ENCODE peak calls at places on chromosomes 11 and 22, in eight cellular contexts. One of them, this sample, is unnamed.

GRCh38 chr11:95698939-95699562 is 90.5 kb downstream of the FAM76B start:
- DNase-seq in neural crest cell: no peak
- DNase-seq in NCI-H1436: no peak
- DNase-seq in frontal cortex: no peak
- DNase-seq in choroid plexus epithelial cell: peak
- DNase-seq in NCI-H1105: no peak
- DNase-seq in adrenal gland: no peak
- DNase-seq in hepatocyte: peak
- DNase-seq in this sample: no peak

GRCh38 chr22:24433868-24434471 is 6.6 kb downstream of the ADORA2A start:
- DNase-seq in neural crest cell: no peak
- DNase-seq in NCI-H1436: no peak
- DNase-seq in frontal cortex: no peak
- DNase-seq in choroid plexus epithelial cell: no peak
- DNase-seq in NCI-H1105: no peak
- DNase-seq in adrenal gland: peak
- DNase-seq in hepatocyte: no peak
- DNase-seq in this sample: peak

GRCh38 chr11:69297926-69298777 is 4.2 kb downstream of the MYEOV start:
- DNase-seq in neural crest cell: no peak
- DNase-seq in NCI-H1436: no peak
- DNase-seq in frontal cortex: no peak
- DNase-seq in choroid plexus epithelial cell: peak
- DNase-seq in NCI-H1105: no peak
- DNase-seq in adrenal gland: peak
- DNase-seq in hepatocyte: peak
- DNase-seq in this sample: peak

GRCh38 chr22:36026741-36027140 is 1.9 kb downstream of the RBFOX2 start:
- DNase-seq in neural crest cell: no peak
- DNase-seq in NCI-H1436: no peak
- DNase-seq in frontal cortex: peak
- DNase-seq in choroid plexus epithelial cell: peak
- DNase-seq in NCI-H1105: no peak
- DNase-seq in adrenal gland: no peak
- DNase-seq in hepatocyte: peak
- DNase-seq in this sample: no peak

GRCh38 chr11:90235536-90235935 is 12.7 kb upstream of the CHORDC1 start:
- DNase-seq in neural crest cell: no peak
- DNase-seq in NCI-H1436: no peak
- DNase-seq in frontal cortex: no peak
- DNase-seq in choroid plexus epithelial cell: no peak
- DNase-seq in NCI-H1105: no peak
- DNase-seq in adrenal gland: no peak
- DNase-seq in hepatocyte: no peak
- DNase-seq in this sample: no peak

GRCh38 chr11:12499071-12499470 is 121.7 kb downstream of the PARVA start:
- DNase-seq in neural crest cell: no peak
- DNase-seq in NCI-H1436: no peak
- DNase-seq in frontal cortex: no peak
- DNase-seq in choroid plexus epithelial cell: no peak
- DNase-seq in NCI-H1105: no peak
- DNase-seq in adrenal gland: no peak
- DNase-seq in hepatocyte: no peak
- DNase-seq in this sample: no peak

GRCh38 chr22:48042621-48043395 is 1280.4 kb downstream of the TBC1D22A start:
- DNase-seq in neural crest cell: no peak
- DNase-seq in NCI-H1436: no peak
- DNase-seq in frontal cortex: no peak
- DNase-seq in choroid plexus epithelial cell: no peak
- DNase-seq in NCI-H1105: no peak
- DNase-seq in adrenal gland: no peak
- DNase-seq in hepatocyte: no peak
- DNase-seq in this sample: no peak

GRCh38 chr11:107182983-107183382 is 164.7 kb upstream of the GUCY1A2 start:
- DNase-seq in neural crest cell: no peak
- DNase-seq in NCI-H1436: no peak
- DNase-seq in frontal cortex: no peak
- DNase-seq in choroid plexus epithelial cell: no peak
- DNase-seq in NCI-H1105: no peak
- DNase-seq in adrenal gland: no peak
- DNase-seq in hepatocyte: no peak
- DNase-seq in this sample: no peak

GRCh38 chr22:48299801-48300200 is 1527.9 kb downstream of the BRD1 start:
- DNase-seq in neural crest cell: no peak
- DNase-seq in NCI-H1436: no peak
- DNase-seq in frontal cortex: no peak
- DNase-seq in choroid plexus epithelial cell: no peak
- DNase-seq in NCI-H1105: no peak
- DNase-seq in adrenal gland: no peak
- DNase-seq in hepatocyte: no peak
- DNase-seq in this sample: no peak

GRCh38 chr22:25518000-25518663 is 46.3 kb upstream of the GRK3 start:
- DNase-seq in neural crest cell: no peak
- DNase-seq in NCI-H1436: no peak
- DNase-seq in frontal cortex: no peak
- DNase-seq in choroid plexus epithelial cell: no peak
- DNase-seq in NCI-H1105: no peak
- DNase-seq in adrenal gland: no peak
- DNase-seq in hepatocyte: no peak
- DNase-seq in this sample: no peak

GRCh38 chr11:33643167-33643817 is 57.3 kb downstream of the C11orf91 start:
- DNase-seq in neural crest cell: no peak
- DNase-seq in NCI-H1436: no peak
- DNase-seq in frontal cortex: no peak
- DNase-seq in choroid plexus epithelial cell: no peak
- DNase-seq in NCI-H1105: no peak
- DNase-seq in adrenal gland: no peak
- DNase-seq in hepatocyte: no peak
- DNase-seq in this sample: no peak

GRCh38 chr11:64908766-64909165 is 8.2 kb downstream of the ATG2A start:
- DNase-seq in neural crest cell: no peak
- DNase-seq in NCI-H1436: no peak
- DNase-seq in frontal cortex: no peak
- DNase-seq in choroid plexus epithelial cell: no peak
- DNase-seq in NCI-H1105: no peak
- DNase-seq in adrenal gland: no peak
- DNase-seq in hepatocyte: no peak
- DNase-seq in this sample: no peak

GRCh38 chr22:49749885-49750510 is 77.7 kb downstream of the BRD1 start:
- DNase-seq in neural crest cell: no peak
- DNase-seq in NCI-H1436: no peak
- DNase-seq in frontal cortex: no peak
- DNase-seq in choroid plexus epithelial cell: no peak
- DNase-seq in NCI-H1105: no peak
- DNase-seq in adrenal gland: no peak
- DNase-seq in hepatocyte: no peak
- DNase-seq in this sample: peak

GRCh38 chr11:75562836-75563484 is 907 bp downstream of the SERPINH1 start:
- DNase-seq in neural crest cell: peak
- DNase-seq in NCI-H1436: no peak
- DNase-seq in frontal cortex: no peak
- DNase-seq in choroid plexus epithelial cell: peak
- DNase-seq in NCI-H1105: no peak
- DNase-seq in adrenal gland: peak
- DNase-seq in hepatocyte: peak
- DNase-seq in this sample: no peak

GRCh38 chr11:17544181-17544622 is at the start of gene USH1C:
- DNase-seq in neural crest cell: peak
- DNase-seq in NCI-H1436: no peak
- DNase-seq in frontal cortex: no peak
- DNase-seq in choroid plexus epithelial cell: no peak
- DNase-seq in NCI-H1105: no peak
- DNase-seq in adrenal gland: no peak
- DNase-seq in hepatocyte: peak
- DNase-seq in this sample: no peak

GRCh38 chr11:116078101-116078561 is 573.9 kb upstream of the CADM1 start:
- DNase-seq in neural crest cell: peak
- DNase-seq in NCI-H1436: no peak
- DNase-seq in frontal cortex: no peak
- DNase-seq in choroid plexus epithelial cell: no peak
- DNase-seq in NCI-H1105: no peak
- DNase-seq in adrenal gland: no peak
- DNase-seq in hepatocyte: peak
- DNase-seq in this sample: no peak

GRCh38 chr11:124758355-124759267 is 3.5 kb downstream of the ESAM start:
- DNase-seq in neural crest cell: peak
- DNase-seq in NCI-H1436: peak
- DNase-seq in frontal cortex: peak
- DNase-seq in choroid plexus epithelial cell: peak
- DNase-seq in NCI-H1105: peak
- DNase-seq in adrenal gland: peak
- DNase-seq in hepatocyte: peak
- DNase-seq in this sample: peak

GRCh38 chr11:88508808-88509581 is 171.5 kb upstream of the CTSC start:
- DNase-seq in neural crest cell: peak
- DNase-seq in NCI-H1436: no peak
- DNase-seq in frontal cortex: no peak
- DNase-seq in choroid plexus epithelial cell: peak
- DNase-seq in NCI-H1105: peak
- DNase-seq in adrenal gland: peak
- DNase-seq in hepatocyte: peak
- DNase-seq in this sample: no peak

GRCh38 chr22:39308614-39309363 is 10.6 kb downstream of the RPL3 start:
- DNase-seq in neural crest cell: no peak
- DNase-seq in NCI-H1436: no peak
- DNase-seq in frontal cortex: no peak
- DNase-seq in choroid plexus epithelial cell: peak
- DNase-seq in NCI-H1105: no peak
- DNase-seq in adrenal gland: peak
- DNase-seq in hepatocyte: peak
- DNase-seq in this sample: no peak

GRCh38 chr11:118401151-118401879 is at the start of gene ATP5MG:
- DNase-seq in neural crest cell: peak
- DNase-seq in NCI-H1436: peak
- DNase-seq in frontal cortex: peak
- DNase-seq in choroid plexus epithelial cell: peak
- DNase-seq in NCI-H1105: peak
- DNase-seq in adrenal gland: peak
- DNase-seq in hepatocyte: peak
- DNase-seq in this sample: peak

GRCh38 chr11:68044898-68045351 is 6.1 kb downstream of the TCIRG1 start:
- DNase-seq in neural crest cell: no peak
- DNase-seq in NCI-H1436: no peak
- DNase-seq in frontal cortex: no peak
- DNase-seq in choroid plexus epithelial cell: no peak
- DNase-seq in NCI-H1105: no peak
- DNase-seq in adrenal gland: no peak
- DNase-seq in hepatocyte: no peak
- DNase-seq in this sample: no peak

GRCh38 chr11:65487467-65488272 is 11.2 kb upstream of the MALAT1 start:
- DNase-seq in neural crest cell: peak
- DNase-seq in NCI-H1436: peak
- DNase-seq in frontal cortex: peak
- DNase-seq in choroid plexus epithelial cell: peak
- DNase-seq in NCI-H1105: peak
- DNase-seq in adrenal gland: peak
- DNase-seq in hepatocyte: peak
- DNase-seq in this sample: no peak

GRCh38 chr11:103338621-103339484 is 229.6 kb downstream of the DYNC2H1 start:
- DNase-seq in neural crest cell: no peak
- DNase-seq in NCI-H1436: no peak
- DNase-seq in frontal cortex: no peak
- DNase-seq in choroid plexus epithelial cell: peak
- DNase-seq in NCI-H1105: no peak
- DNase-seq in adrenal gland: no peak
- DNase-seq in hepatocyte: peak
- DNase-seq in this sample: no peak

GRCh38 chr11:534592-535518 is 521 bp downstream of the HRAS start:
- DNase-seq in neural crest cell: no peak
- DNase-seq in NCI-H1436: peak
- DNase-seq in frontal cortex: no peak
- DNase-seq in choroid plexus epithelial cell: no peak
- DNase-seq in NCI-H1105: peak
- DNase-seq in adrenal gland: peak
- DNase-seq in hepatocyte: peak
- DNase-seq in this sample: no peak

GRCh38 chr22:23591203-23591791 is 11.2 kb upstream of the IGLL1 start:
- DNase-seq in neural crest cell: peak
- DNase-seq in NCI-H1436: peak
- DNase-seq in frontal cortex: peak
- DNase-seq in choroid plexus epithelial cell: peak
- DNase-seq in NCI-H1105: no peak
- DNase-seq in adrenal gland: peak
- DNase-seq in hepatocyte: peak
- DNase-seq in this sample: peak

GRCh38 chr11:86990520-86990919 is 35.3 kb upstream of the FZD4 start:
- DNase-seq in neural crest cell: no peak
- DNase-seq in NCI-H1436: no peak
- DNase-seq in frontal cortex: no peak
- DNase-seq in choroid plexus epithelial cell: peak
- DNase-seq in NCI-H1105: no peak
- DNase-seq in adrenal gland: no peak
- DNase-seq in hepatocyte: peak
- DNase-seq in this sample: no peak

GRCh38 chr11:78397398-78397797 is 20.2 kb downstream of the GAB2 start:
- DNase-seq in neural crest cell: no peak
- DNase-seq in NCI-H1436: no peak
- DNase-seq in frontal cortex: no peak
- DNase-seq in choroid plexus epithelial cell: no peak
- DNase-seq in NCI-H1105: no peak
- DNase-seq in adrenal gland: no peak
- DNase-seq in hepatocyte: no peak
- DNase-seq in this sample: no peak

GRCh38 chr11:64802370-64803162 is 448 bp downstream of the MAP4K2 start:
- DNase-seq in neural crest cell: no peak
- DNase-seq in NCI-H1436: no peak
- DNase-seq in frontal cortex: no peak
- DNase-seq in choroid plexus epithelial cell: no peak
- DNase-seq in NCI-H1105: no peak
- DNase-seq in adrenal gland: no peak
- DNase-seq in hepatocyte: no peak
- DNase-seq in this sample: peak

GRCh38 chr11:126231725-126232459 is 20.3 kb downstream of the FAM118B start:
- DNase-seq in neural crest cell: no peak
- DNase-seq in NCI-H1436: no peak
- DNase-seq in frontal cortex: no peak
- DNase-seq in choroid plexus epithelial cell: peak
- DNase-seq in NCI-H1105: peak
- DNase-seq in adrenal gland: no peak
- DNase-seq in hepatocyte: peak
- DNase-seq in this sample: no peak

GRCh38 chr11:16960250-16960649 is 54.0 kb downstream of the PLEKHA7 start:
- DNase-seq in neural crest cell: no peak
- DNase-seq in NCI-H1436: no peak
- DNase-seq in frontal cortex: no peak
- DNase-seq in choroid plexus epithelial cell: no peak
- DNase-seq in NCI-H1105: no peak
- DNase-seq in adrenal gland: no peak
- DNase-seq in hepatocyte: no peak
- DNase-seq in this sample: no peak

GRCh38 chr11:30107899-30108298 is 91.1 kb upstream of the KCNA4 start:
- DNase-seq in neural crest cell: no peak
- DNase-seq in NCI-H1436: no peak
- DNase-seq in frontal cortex: no peak
- DNase-seq in choroid plexus epithelial cell: peak
- DNase-seq in NCI-H1105: no peak
- DNase-seq in adrenal gland: peak
- DNase-seq in hepatocyte: peak
- DNase-seq in this sample: no peak

GRCh38 chr11:128653828-128654231 is 40.0 kb upstream of the FLI1 start:
- DNase-seq in neural crest cell: no peak
- DNase-seq in NCI-H1436: no peak
- DNase-seq in frontal cortex: no peak
- DNase-seq in choroid plexus epithelial cell: peak
- DNase-seq in NCI-H1105: no peak
- DNase-seq in adrenal gland: no peak
- DNase-seq in hepatocyte: peak
- DNase-seq in this sample: no peak

GRCh38 chr11:46002146-46002545 is 79.7 kb downstream of the LARGE2 start:
- DNase-seq in neural crest cell: no peak
- DNase-seq in NCI-H1436: no peak
- DNase-seq in frontal cortex: no peak
- DNase-seq in choroid plexus epithelial cell: no peak
- DNase-seq in NCI-H1105: no peak
- DNase-seq in adrenal gland: no peak
- DNase-seq in hepatocyte: no peak
- DNase-seq in this sample: no peak

GRCh38 chr22:21590809-21591641 is 23.5 kb downstream of the UBE2L3 start:
- DNase-seq in neural crest cell: no peak
- DNase-seq in NCI-H1436: no peak
- DNase-seq in frontal cortex: no peak
- DNase-seq in choroid plexus epithelial cell: no peak
- DNase-seq in NCI-H1105: no peak
- DNase-seq in adrenal gland: no peak
- DNase-seq in hepatocyte: no peak
- DNase-seq in this sample: no peak